ENCODE peak calls at places on chromosomes 11 and 22, in eight cellular contexts. G is heart left ventricle, E is upper lobe of left lung, M is uterus, U is tibial artery, H is right atrium auricular region, W is cardiac muscle cell, F is adrenal gland. R is an unnamed sample.

GRCh38 chr11:33689089-33689488 is 11.5 kb downstream of the C11orf91 start:
- DNase-seq in G (no peak), E (no peak), M (no peak), U (no peak), H (no peak), W (no peak), F (no peak), R (no peak)

GRCh38 chr11:28529540-28530410 is 421.6 kb downstream of the METTL15 start:
- DNase-seq in G (no peak), E (no peak), M (no peak), U (no peak), H (no peak), W (peak; percentile 70), F (no peak), R (no peak)

GRCh38 chr22:39284142-39284980 is 35.1 kb downstream of the RPL3 start:
- DNase-seq in G (no peak), E (no peak), M (no peak), U (no peak), H (no peak), W (no peak), F (no peak), R (no peak)

GRCh38 chr11:2534131-2534956 is 89.5 kb downstream of the KCNQ1 start:
- DNase-seq in G (peak; percentile 27), E (no peak), M (no peak), U (no peak), H (no peak), W (no peak), F (peak; percentile 80), R (peak; percentile 61)

GRCh38 chr11:2139691-2140337 is 625 bp upstream of the IGF2 start:
- DNase-seq in G (no peak), E (peak; percentile 81), M (no peak), U (no peak), H (no peak), W (peak; percentile 48), F (no peak), R (no peak)

GRCh38 chr22:48359613-48359965 is 1468.1 kb downstream of the BRD1 start:
- DNase-seq in G (no peak), E (no peak), M (no peak), U (no peak), H (no peak), W (no peak), F (no peak), R (no peak)

GRCh38 chr22:18113680-18114394 is 3.2 kb downstream of the TUBA8 start:
- DNase-seq in G (no peak), E (no peak), M (no peak), U (no peak), H (no peak), W (no peak), F (no peak), R (no peak)

GRCh38 chr11:66932543-66932942 is 25.6 kb downstream of the PC start:
- DNase-seq in G (no peak), E (no peak), M (no peak), U (no peak), H (no peak), W (no peak), F (no peak), R (no peak)

GRCh38 chr22:47090591-47091240 is 328.3 kb downstream of the TBC1D22A start:
- DNase-seq in G (no peak), E (no peak), M (peak; percentile 44), U (no peak), H (no peak), W (no peak), F (peak; percentile 34), R (no peak)

GRCh38 chr22:24592144-24592845 is 578 bp downstream of the LRRC75B start:
- DNase-seq in G (no peak), E (no peak), M (no peak), U (peak; percentile 44), H (no peak), W (no peak), F (no peak), R (no peak)

GRCh38 chr11:100640646-100641045 is 46.4 kb upstream of the ARHGAP42 start:
- DNase-seq in G (no peak), E (no peak), M (no peak), U (no peak), H (no peak), W (no peak), F (no peak), R (no peak)

GRCh38 chr22:32836286-32836859 is 34.9 kb downstream of the TIMP3 start:
- DNase-seq in G (no peak), E (no peak), M (no peak), U (no peak), H (no peak), W (no peak), F (no peak), R (no peak)

GRCh38 chr11:122721201-122721963 is 65.9 kb downstream of the UBASH3B start:
- DNase-seq in G (no peak), E (no peak), M (no peak), U (no peak), H (no peak), W (no peak), F (no peak), R (no peak)

GRCh38 chr22:19599626-19600243 is 75.5 kb upstream of the CLDN5 start:
- DNase-seq in G (no peak), E (no peak), M (no peak), U (no peak), H (no peak), W (no peak), F (no peak), R (no peak)

GRCh38 chr11:125457814-125458343 is 38.2 kb downstream of the FEZ1 start:
- DNase-seq in G (peak; percentile 86), E (no peak), M (no peak), U (peak; percentile 61), H (peak; percentile 83), W (peak; percentile 37), F (peak; percentile 14), R (no peak)

GRCh38 chr11:76279651-76280050 is 73.3 kb upstream of the WNT11 start:
- DNase-seq in G (no peak), E (no peak), M (no peak), U (no peak), H (no peak), W (no peak), F (no peak), R (no peak)

GRCh38 chr22:45997077-45997774 is 20.3 kb upstream of the WNT7B start:
- DNase-seq in G (peak; percentile 96), E (peak; percentile 96), M (peak; percentile 88), U (peak; percentile 90), H (peak; percentile 95), W (no peak), F (peak; percentile 90), R (peak; percentile 86)

GRCh38 chr11:130032931-130033330 is 30.3 kb upstream of the PRDM10 start:
- DNase-seq in G (no peak), E (peak; percentile 80), M (no peak), U (no peak), H (no peak), W (no peak), F (no peak), R (no peak)

GRCh38 chr22:31926969-31927368 is 17.4 kb upstream of the YWHAH start:
- DNase-seq in G (no peak), E (no peak), M (no peak), U (no peak), H (no peak), W (no peak), F (no peak), R (no peak)

GRCh38 chr11:64094463-64095223 is 58.9 kb downstream of the FLRT1 start:
- DNase-seq in G (no peak), E (no peak), M (no peak), U (no peak), H (no peak), W (no peak), F (peak; percentile 87), R (no peak)
- H3K27ac ChIP-seq in G (no peak overlapping the region), E (no peak overlapping the region), M (no peak overlapping the region), U (no peak overlapping the region), H (no peak overlapping the region), W (peak overlapping the region; percentile 61), F (no peak overlapping the region), R (no peak overlapping the region)

GRCh38 chr11:96054870-96055705 is 131.2 kb upstream of the MTMR2 start:
- DNase-seq in G (no peak), E (no peak), M (no peak), U (no peak), H (no peak), W (peak; percentile 39), F (no peak), R (no peak)

GRCh38 chr11:96052921-96053631 is 129.2 kb upstream of the MTMR2 start:
- DNase-seq in G (no peak), E (no peak), M (no peak), U (no peak), H (no peak), W (no peak), F (no peak), R (no peak)

GRCh38 chr11:96049426-96049825 is 125.5 kb upstream of the MTMR2 start:
- DNase-seq in G (no peak), E (no peak), M (no peak), U (no peak), H (no peak), W (no peak), F (no peak), R (no peak)

GRCh38 chr11:96051820-96052219 is 127.9 kb upstream of the MTMR2 start:
- DNase-seq in G (no peak), E (no peak), M (no peak), U (no peak), H (no peak), W (no peak), F (no peak), R (no peak)

DNA sequence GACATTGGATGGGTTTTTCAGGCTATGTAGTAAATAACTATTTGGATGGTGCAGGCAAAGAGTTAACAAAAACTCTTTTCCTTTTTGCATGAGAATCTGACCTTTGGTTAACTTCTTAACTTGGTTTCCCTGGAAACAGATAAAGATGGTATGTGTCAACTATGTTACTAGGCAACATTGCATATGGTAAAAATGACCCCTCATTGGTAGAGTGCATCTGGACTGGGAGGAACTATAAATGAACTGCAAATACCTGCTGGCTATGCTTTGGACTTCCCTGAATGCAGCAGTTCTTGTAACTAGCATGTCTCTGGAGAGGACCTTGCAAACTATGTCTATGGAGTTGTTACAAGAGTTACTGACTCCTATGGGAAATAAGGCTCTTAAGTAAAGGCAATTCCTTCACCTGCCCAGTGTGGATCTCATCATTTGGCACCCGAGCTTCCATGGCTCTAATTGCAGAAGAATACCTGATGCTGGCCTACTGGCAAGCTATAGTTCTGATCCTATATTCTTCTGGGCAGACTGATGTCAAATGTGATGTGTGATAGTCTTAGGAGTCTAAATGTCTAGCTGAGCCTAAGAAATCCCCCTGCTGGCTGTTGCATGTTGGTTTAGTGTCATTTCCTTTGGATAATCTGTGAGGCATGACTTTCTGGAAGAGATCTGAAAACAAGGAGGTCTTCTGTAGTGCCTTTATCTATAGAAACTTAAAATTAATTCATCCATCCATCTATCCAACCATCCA is 126.7 kb upstream of the MTMR2 start:
- DNase-seq in G (no peak), E (no peak), M (no peak), U (no peak), H (no peak), W (peak; percentile 38), F (no peak), R (no peak)
- TF ChIP-seq CTCF in G (no peak), E (no peak), M (no peak), U (no peak), H (no peak), W (peak; percentile 34), F (no peak), R (no peak)

GRCh38 chr11:121671276-121672168 is 218.8 kb upstream of the SORL1-AS1 start:
- DNase-seq in G (no peak), E (no peak), M (no peak), U (no peak), H (no peak), W (no peak), F (no peak), R (no peak)
- H3K27ac ChIP-seq in G (no peak overlapping the region), E (no peak overlapping the region), M (peak overlapping the region; percentile 80), U (peak overlapping the region; percentile 72), H (peak overlapping the region; percentile 56), W (peak overlapping the region; percentile 1), F (peak overlapping the region; percentile 1), R (peak overlapping the region; percentile 74)

GRCh38 chr22:38260760-38261477 is 11.9 kb downstream of the TMEM184B start:
- DNase-seq in G (no peak), E (no peak), M (no peak), U (no peak), H (no peak), W (no peak), F (no peak), R (no peak)
- TF ChIP-seq CTCF in G (no peak), E (no peak), M (peak; percentile 14), U (peak; percentile 25), H (no peak), W (peak; percentile 21), F (no peak), R (peak; percentile 37)